ENCODE peak calls at places on chromosome 21, in ten cellular contexts. H is endodermal cell, I is fibroblast of mammary gland, V is glutamatergic neuron, T is right atrium auricular region, B is lower lobe of right lung, Z is cardiac fibroblast, F is WTC11, J is MCF 10A, G is fibroblast of pulmonary artery. W is an unnamed sample.
A peak's percentile ranks its signal among the peaks of the same experiment; 100 is the strongest.

GRCh38 chr21:17467829-17468228 is 45.0 kb upstream of the CXADR start:
- DNase-seq in H (no peak), I (no peak), V (no peak), T (no peak), B (no peak), Z (no peak), F (no peak), J (no peak), G (no peak), W (no peak)

GRCh38 chr21:38492002-38492401 is 6.3 kb downstream of the ERG start:
- DNase-seq in H (no peak), I (no peak), V (no peak), T (no peak), B (no peak), Z (no peak), F (no peak), J (no peak), G (no peak), W (no peak)

GRCh38 chr21:46156678-46157077 is 1.3 kb upstream of the FTCD start:
- DNase-seq in H (no peak), I (no peak), V (peak; percentile 12), T (no peak), B (no peak), Z (no peak), F (no peak), J (no peak), G (no peak), W (no peak)

GRCh38 chr21:43282358-43283120 is 113.7 kb downstream of the CRYAA start:
- DNase-seq in H (no peak), I (no peak), V (no peak), T (no peak), B (peak; percentile 34), Z (no peak), F (no peak), J (no peak), G (no peak), W (no peak)

GRCh38 chr21:42514883-42515228 is 1.2 kb downstream of the SLC37A1 start:
- DNase-seq in H (no peak), I (no peak), V (no peak), T (peak; percentile 57), B (no peak), Z (peak; percentile 27), F (no peak), J (no peak), G (no peak), W (no peak)

GRCh38 chr21:42461185-42461520 is 34.9 kb downstream of the RSPH1 start:
- DNase-seq in H (peak; percentile 29), I (no peak), V (no peak), T (no peak), B (no peak), Z (no peak), F (no peak), J (no peak), G (no peak), W (no peak)

GRCh38 chr21:42705346-42705745 is 51.9 kb downstream of the PDE9A start:
- DNase-seq in H (peak; percentile 28), I (no peak), V (no peak), T (no peak), B (no peak), Z (no peak), F (no peak), J (no peak), G (no peak), W (no peak)

GRCh38 chr21:44989943-44990780 is 50.3 kb downstream of the SLX9 start:
- DNase-seq in H (no peak), I (no peak), V (peak; percentile 24), T (no peak), B (peak; percentile 45), Z (no peak), F (no peak), J (no peak), G (no peak), W (no peak)

GRCh38 chr21:32083175-32083574 is 195.7 kb downstream of the MIS18A start:
- DNase-seq in H (no peak), I (no peak), V (no peak), T (no peak), B (no peak), Z (no peak), F (no peak), J (peak; percentile 58), G (peak; percentile 7), W (no peak)

GRCh38 chr21:25639167-25639921 is at the start of gene JAM2:
- DNase-seq in H (peak; percentile 90), I (no peak), V (peak; percentile 73), T (no peak), B (peak; percentile 48), Z (no peak), F (peak; percentile 65), J (peak; percentile 13), G (peak; percentile 6), W (no peak)

GRCh38 chr21:31875424-31876097 is 2.7 kb downstream of the HUNK start:
- DNase-seq in H (no peak), I (no peak), V (no peak), T (no peak), B (no peak), Z (no peak), F (no peak), J (no peak), G (no peak), W (no peak)

GRCh38 chr21:42562816-42563215 is 49.2 kb downstream of the SLC37A1 start:
- DNase-seq in H (peak; percentile 28), I (no peak), V (peak; percentile 2), T (no peak), B (peak; percentile 33), Z (no peak), F (peak; percentile 6), J (no peak), G (no peak), W (no peak)

DNA sequence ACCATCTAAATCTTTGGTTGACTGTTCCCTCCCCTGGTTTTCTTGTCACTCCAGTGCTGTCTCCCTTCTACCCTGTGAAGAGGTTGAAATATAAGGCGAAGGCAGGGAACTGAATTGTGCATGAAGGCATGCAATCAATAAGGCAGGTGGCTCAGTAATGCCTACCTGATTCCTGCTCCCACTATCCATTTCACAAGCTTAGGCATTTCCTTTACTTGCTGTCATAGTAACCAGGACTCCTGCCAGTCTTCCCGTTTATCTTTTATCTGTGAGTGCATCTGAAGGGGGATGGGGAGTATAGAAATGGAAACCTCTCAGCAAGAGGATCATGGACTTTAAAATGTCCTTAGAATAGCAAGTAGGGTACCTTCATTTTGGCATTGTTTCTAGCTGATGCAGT is 40.5 kb downstream of the MRPS6 start:
- DNase-seq in H (no peak), I (no peak), V (no peak), T (no peak), B (no peak), Z (no peak), F (no peak), J (no peak), G (no peak), W (no peak)
- TF ChIP-seq CTCF in H (no peak), I (no peak), V (no peak), T (no peak), B (no peak), Z (no peak), F (no peak), J (no peak), G (no peak), W (no peak)

DNA sequence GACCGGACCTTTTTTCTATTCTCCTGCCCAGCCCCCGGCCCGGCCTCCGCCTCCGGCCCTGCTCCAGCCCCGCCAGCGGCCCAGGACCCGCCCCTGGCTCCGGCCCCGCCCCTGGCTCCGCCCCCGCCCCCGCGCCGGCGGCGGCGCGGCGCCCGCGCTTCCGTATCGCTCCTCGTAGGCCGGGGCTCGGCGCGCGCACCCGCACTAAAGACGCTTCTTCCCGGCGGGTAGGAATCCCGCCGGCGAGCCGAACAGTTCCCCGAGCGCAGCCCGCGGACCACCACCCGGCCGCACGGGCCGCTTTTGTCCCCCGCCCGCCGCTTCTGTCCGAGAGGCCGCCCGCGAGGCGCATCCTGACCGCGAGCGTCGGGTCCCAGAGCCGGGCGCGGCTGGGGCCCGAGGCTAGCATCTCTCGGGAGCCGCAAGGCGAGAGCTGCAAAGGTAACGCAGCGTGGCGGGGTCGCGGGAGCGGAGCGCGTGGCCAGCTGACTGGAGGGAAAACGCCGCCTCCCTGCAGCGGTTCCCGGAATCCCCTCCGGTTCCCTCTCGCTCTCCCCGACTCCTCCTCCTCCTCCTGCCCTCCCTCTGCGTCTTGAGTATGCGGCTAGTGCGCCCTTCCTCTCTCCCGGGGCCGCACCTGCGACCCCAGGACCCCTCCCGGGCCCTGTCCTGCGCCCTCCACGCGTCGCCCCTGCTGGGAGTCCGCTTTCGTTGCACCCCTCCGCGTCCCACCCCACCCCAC is at the start of gene IFNAR2:
- DNase-seq in H (peak; percentile 94), I (peak; percentile 38), V (peak; percentile 85), T (no peak), B (peak; percentile 87), Z (peak; percentile 53), F (peak; percentile 79), J (peak; percentile 54), G (peak; percentile 53), W (no peak)
- TF ChIP-seq CTCF in H (no peak), I (no peak), V (no peak), T (no peak), B (no peak), Z (no peak), F (no peak), J (no peak), G (no peak), W (no peak)

DNA sequence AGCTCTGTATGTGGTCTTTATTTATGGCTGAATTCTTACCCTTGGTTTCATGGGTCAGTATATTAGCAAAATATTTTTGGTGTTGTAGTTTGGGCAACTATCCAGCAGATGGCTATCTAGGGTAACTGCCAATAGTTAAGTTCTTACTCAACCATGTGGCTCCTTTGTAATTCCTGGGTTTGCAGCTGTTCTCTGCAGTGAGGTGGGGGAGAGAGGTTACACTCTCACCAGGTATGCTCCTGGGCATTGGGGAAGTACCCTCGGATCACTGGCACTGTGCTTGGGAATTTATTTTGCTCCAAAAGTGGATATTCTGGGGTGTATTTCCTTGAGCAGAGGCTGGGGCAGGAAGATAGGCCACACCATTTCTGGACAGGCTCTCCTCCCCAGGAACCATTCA is 436.7 kb upstream of the TMPRSS15 start:
- DNase-seq in H (peak; percentile 66), I (no peak), V (no peak), T (no peak), B (no peak), Z (peak; percentile 16), F (peak; percentile 12), J (peak; percentile 36), G (peak; percentile 6), W (no peak)
- TF ChIP-seq CTCF in H (peak; percentile 73), I (no peak), V (peak; percentile 68), T (no peak), B (no peak), Z (peak; percentile 15), F (peak; percentile 37), J (peak; percentile 14), G (no peak), W (peak; percentile 33)

GRCh38 chr21:29025328-29025713 is 853 bp downstream of the USP16 start:
- DNase-seq in H (no peak), I (peak; percentile 55), V (no peak), T (no peak), B (no peak), Z (peak; percentile 45), F (no peak), J (peak; percentile 17), G (peak; percentile 15), W (peak; percentile 38)
- TF ChIP-seq CTCF in H (no peak), I (no peak), V (no peak), T (no peak), B (no peak), Z (no peak), F (no peak), J (no peak), G (no peak), W (no peak)